ENCODE peak calls at places on chromosomes 3 and 15, in five cellular contexts. N is breast epithelium, Z is GM12892, U is Panc1, L is GM23338. D is an unnamed sample.

GRCh38 chr15:80492409-80492808 is 88.2 kb downstream of the ARNT2 start:
- DNase-seq in U (no peak), Z (no peak), L (no peak), N (no peak), D (no peak)

GRCh38 chr3:45664558-45664957 is 24.6 kb upstream of the SACM1L start:
- DNase-seq in U (no peak), Z (peak; percentile 48), N (no peak), L (no peak), D (peak; percentile 86)

GRCh38 chr3:43327184-43327950 is 41.0 kb downstream of the SNRK start:
- DNase-seq in U (no peak), N (no peak), L (no peak), Z (no peak), D (no peak)

GRCh38 chr3:194206375-194206774 is 70.4 kb downstream of the HES1 start:
- DNase-seq in U (no peak), N (no peak), Z (no peak), L (no peak), D (no peak)

GRCh38 chr15:29039466-29040366 is 153.9 kb downstream of the APBA2 start:
- DNase-seq in N (no peak), Z (no peak), U (no peak), L (peak; percentile 17), D (no peak)

GRCh38 chr3:99023590-99024192 is 122.2 kb upstream of the DCBLD2 start:
- DNase-seq in L (peak; percentile 57), U (no peak), Z (no peak), N (no peak), D (no peak)

GRCh38 chr3:27138562-27138961 is 230.6 kb downstream of the NEK10 start:
- DNase-seq in N (no peak), L (no peak), U (no peak), Z (no peak), D (no peak)

GRCh38 chr3:186960327-186960726 is 30.0 kb downstream of the ST6GAL1 start:
- DNase-seq in L (no peak), Z (no peak), U (no peak), N (no peak), D (no peak)

GRCh38 chr3:19866751-19867347 is 67.2 kb downstream of the EFHB start:
- DNase-seq in L (peak; percentile 80), U (peak; percentile 27), Z (no peak), N (no peak), D (no peak)

GRCh38 chr3:122563717-122564025 is 429 bp downstream of the PARP9 start:
- DNase-seq in L (no peak), Z (no peak), U (no peak), N (no peak), D (no peak)

GRCh38 chr3:52193059-52193458 is 4.9 kb upstream of the ALAS1 start:
- DNase-seq in Z (no peak), U (no peak), N (peak; percentile 71), L (no peak), D (no peak)

GRCh38 chr15:62248277-62248974 is 83.3 kb upstream of the C2CD4B start:
- DNase-seq in U (no peak), N (no peak), L (no peak), Z (no peak), D (no peak)

GRCh38 chr3:156010829-156011228 is 109.5 kb upstream of the KCNAB1 start:
- DNase-seq in U (no peak), N (no peak), L (peak; percentile 50), Z (no peak), D (no peak)

GRCh38 chr3:125123906-125124305 is 68.1 kb upstream of the HEG1 start:
- DNase-seq in N (no peak), L (no peak), U (no peak), Z (no peak), D (no peak)

GRCh38 chr3:146099316-146099715 is 61.7 kb downstream of the PLOD2 start:
- DNase-seq in N (no peak), U (no peak), L (no peak), Z (no peak), D (no peak)

GRCh38 chr3:150081084-150081483 is 110.4 kb upstream of the PFN2 start:
- DNase-seq in N (no peak), L (no peak), Z (no peak), U (no peak), D (no peak)

GRCh38 chr15:97972366-97972765 is 11.9 kb downstream of the ARRDC4 start:
- DNase-seq in Z (no peak), N (no peak), U (no peak), L (no peak), D (no peak)

GRCh38 chr3:194344012-194344411 is 7.1 kb downstream of the CPN2 start:
- DNase-seq in Z (peak; percentile 69), U (no peak), N (peak; percentile 74), L (peak; percentile 90), D (peak; percentile 88)

GRCh38 chr3:110697961-110698360 is 373.7 kb upstream of the NECTIN3 start:
- DNase-seq in U (no peak), N (no peak), L (peak; percentile 14), Z (no peak), D (no peak)

GRCh38 chr15:71202712-71203111 is 87.4 kb downstream of the THSD4 start:
- DNase-seq in N (no peak), L (peak; percentile 43), U (no peak), Z (no peak), D (no peak)

GRCh38 chr15:69141286-69141701 is 19.1 kb upstream of the GLCE start:
- DNase-seq in N (no peak), L (no peak), U (no peak), Z (no peak), D (no peak)

GRCh38 chr15:59005579-59005978 is 18.1 kb downstream of the RNF111 start:
- DNase-seq in U (no peak), N (no peak), Z (no peak), L (no peak), D (no peak)

GRCh38 chr3:149263856-149264255 is 42.2 kb upstream of the CP start:
- DNase-seq in Z (no peak), N (no peak), L (no peak), U (no peak), D (no peak)

GRCh38 chr15:63254991-63255390 is 22.4 kb upstream of the APH1B start:
- DNase-seq in U (no peak), Z (no peak), L (no peak), N (no peak), D (no peak)

GRCh38 chr3:50267280-50267913 is 1.6 kb upstream of the SEMA3B start:
- DNase-seq in U (no peak), Z (no peak), N (no peak), L (peak; percentile 57), D (no peak)

GRCh38 chr15:84804005-84804803 is 13.0 kb upstream of the ALPK3 start:
- DNase-seq in Z (no peak), U (no peak), L (no peak), N (no peak), D (no peak)

GRCh38 chr15:55784284-55784683 is 41.3 kb upstream of the PRTG start:
- DNase-seq in Z (no peak), N (no peak), U (no peak), L (no peak), D (no peak)

GRCh38 chr3:105775368-105775767 is 93.4 kb downstream of the CBLB start:
- DNase-seq in N (no peak), L (no peak), Z (no peak), U (no peak), D (no peak)

GRCh38 chr3:23113455-23114171 is 89.5 kb upstream of the UBE2E2 start:
- DNase-seq in U (no peak), N (no peak), Z (no peak), L (no peak), D (no peak)

GRCh38 chr3:9193211-9193610 is 56.2 kb downstream of the SRGAP3 start:
- DNase-seq in L (no peak), Z (no peak), N (no peak), U (no peak), D (no peak)

GRCh38 chr15:57522148-57522547 is 69.6 kb upstream of the MYZAP start:
- DNase-seq in N (no peak), L (no peak), Z (no peak), U (no peak), D (no peak)

GRCh38 chr3:87498358-87499080 is 222.1 kb upstream of the POU1F1 start:
- DNase-seq in N (no peak), L (no peak), Z (no peak), U (no peak), D (no peak)

DNA sequence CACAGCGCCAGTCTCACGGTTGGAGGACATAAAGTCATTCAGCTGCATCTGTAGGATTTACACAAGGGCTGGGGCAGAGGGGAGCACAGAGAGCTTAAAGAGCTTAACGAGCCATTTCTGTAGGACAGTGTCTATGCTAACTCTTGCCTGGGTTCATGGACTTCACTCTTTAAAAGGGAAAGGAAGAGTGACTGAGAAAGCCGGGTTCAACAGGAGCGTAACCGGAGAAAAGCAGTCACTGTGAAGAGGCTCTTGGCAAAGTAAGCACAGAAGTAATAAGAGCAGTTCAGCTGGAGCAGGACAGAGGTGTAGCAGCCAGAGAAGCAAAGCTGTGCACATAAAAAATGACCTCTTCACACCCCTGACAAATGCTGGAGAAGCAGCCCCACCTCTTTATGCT is 66.5 kb downstream of the USF3 start:
- DNase-seq in U (no peak), N (no peak), L (no peak), Z (no peak), D (no peak)
- TF ChIP-seq POLR2AphosphoS5 in U (no peak), N (no peak), L (no peak), Z (no peak), D (no peak)

GRCh38 chr3:167978486-167978885 is 117.2 kb downstream of the GOLIM4 start:
- DNase-seq in L (no peak), U (no peak), Z (no peak), N (no peak), D (no peak)

GRCh38 chr3:167973046-167973445 is 122.7 kb downstream of the GOLIM4 start:
- DNase-seq in N (no peak), L (no peak), Z (no peak), U (no peak), D (no peak)

GRCh38 chr3:167978071-167978470 is 117.7 kb downstream of the GOLIM4 start:
- DNase-seq in Z (no peak), L (no peak), U (no peak), N (no peak), D (no peak)

GRCh38 chr3:167976880-167977498 is 118.7 kb downstream of the GOLIM4 start:
- DNase-seq in L (no peak), U (no peak), N (no peak), Z (no peak), D (no peak)
- TF ChIP-seq POLR2AphosphoS5 in L (no peak), U (no peak), N (no peak), Z (no peak), D (no peak)

DNA sequence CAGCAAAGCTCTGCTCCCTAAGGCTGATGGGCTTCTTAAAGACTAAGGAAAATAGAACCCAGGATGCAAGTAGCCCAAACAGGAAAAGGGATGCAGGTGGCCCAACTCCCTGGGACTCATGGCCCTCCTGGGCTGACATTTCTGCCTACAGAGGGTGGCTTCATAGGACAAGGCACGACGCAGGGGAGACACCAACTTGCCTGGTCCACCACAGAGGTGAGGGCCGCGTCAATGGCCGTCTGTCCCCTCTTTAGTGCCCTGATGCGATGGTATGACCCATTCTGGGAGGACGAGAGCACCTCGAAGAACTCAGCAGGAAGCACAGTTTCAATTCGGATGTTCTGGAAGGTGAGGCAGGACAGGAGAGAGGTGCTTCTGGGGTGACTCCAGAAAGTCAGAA is 44.0 kb downstream of the NUP210 start:
- DNase-seq in N (no peak), L (no peak), Z (no peak), U (no peak), D (no peak)
- TF ChIP-seq POLR2AphosphoS5 in N (no peak), L (no peak), Z (no peak), U (no peak), D (no peak)

GRCh38 chr3:60243456-60243855 is 1007.8 kb downstream of the FHIT start:
- DNase-seq in Z (no peak), U (no peak), N (no peak), L (no peak), D (no peak)

GRCh38 chr3:60246361-60246760 is 1004.9 kb downstream of the FHIT start:
- DNase-seq in U (no peak), N (no peak), L (no peak), Z (no peak), D (no peak)

GRCh38 chr3:60240558-60240957 is 1010.7 kb downstream of the FHIT start:
- DNase-seq in U (no peak), Z (no peak), N (no peak), L (peak; percentile 62), D (no peak)
- TF ChIP-seq POLR2AphosphoS5 in U (no peak), Z (no peak), N (no peak), L (no peak), D (no peak)

D was measured in spleen.